ENCODE peak calls at places on chromosome 20, in six cellular contexts. O is stomach, U is uterus, Q is body of pancreas, V is vagina, H is testis. J is an unnamed sample. For H3K36me3, the result is how much of the 10 kb centered on the place peaks cover.

GRCh38 chr20:46308258-46309157 is at the start of gene CDH22:
- DNase-seq in O (peak), U (no peak), Q (peak), V (no peak), H (peak), J (no peak)

GRCh38 chr20:5090191-5090590 is 29.6 kb downstream of the PCNA start:
- DNase-seq in O (no peak), U (no peak), Q (no peak), V (no peak), H (no peak), J (no peak)

GRCh38 chr20:20237093-20237959 is 130.6 kb upstream of the INSM1 start:
- DNase-seq in O (peak), U (no peak), Q (peak), V (no peak), H (peak), J (peak)

GRCh38 chr20:20763652-20764051 is 51.2 kb upstream of the RALGAPA2 start:
- DNase-seq in O (no peak), U (no peak), Q (no peak), V (no peak), H (no peak), J (no peak)

GRCh38 chr20:48051810-48052491 is 266.7 kb upstream of the SULF2 start:
- DNase-seq in O (no peak), U (peak), Q (no peak), V (no peak), H (no peak), J (no peak)

GRCh38 chr20:34049897-34050695 is 56.4 kb downstream of the RALY start:
- DNase-seq in O (no peak), U (no peak), Q (no peak), V (no peak), H (no peak), J (no peak)

GRCh38 chr20:16158090-16158975 is 414.9 kb downstream of the KIF16B start:
- DNase-seq in O (no peak), U (no peak), Q (no peak), V (no peak), H (no peak), J (no peak)

GRCh38 chr20:23358923-23359572 is 2.9 kb upstream of the GZF1 start:
- DNase-seq in O (peak), U (no peak), Q (peak), V (no peak), H (peak), J (no peak)

DNA sequence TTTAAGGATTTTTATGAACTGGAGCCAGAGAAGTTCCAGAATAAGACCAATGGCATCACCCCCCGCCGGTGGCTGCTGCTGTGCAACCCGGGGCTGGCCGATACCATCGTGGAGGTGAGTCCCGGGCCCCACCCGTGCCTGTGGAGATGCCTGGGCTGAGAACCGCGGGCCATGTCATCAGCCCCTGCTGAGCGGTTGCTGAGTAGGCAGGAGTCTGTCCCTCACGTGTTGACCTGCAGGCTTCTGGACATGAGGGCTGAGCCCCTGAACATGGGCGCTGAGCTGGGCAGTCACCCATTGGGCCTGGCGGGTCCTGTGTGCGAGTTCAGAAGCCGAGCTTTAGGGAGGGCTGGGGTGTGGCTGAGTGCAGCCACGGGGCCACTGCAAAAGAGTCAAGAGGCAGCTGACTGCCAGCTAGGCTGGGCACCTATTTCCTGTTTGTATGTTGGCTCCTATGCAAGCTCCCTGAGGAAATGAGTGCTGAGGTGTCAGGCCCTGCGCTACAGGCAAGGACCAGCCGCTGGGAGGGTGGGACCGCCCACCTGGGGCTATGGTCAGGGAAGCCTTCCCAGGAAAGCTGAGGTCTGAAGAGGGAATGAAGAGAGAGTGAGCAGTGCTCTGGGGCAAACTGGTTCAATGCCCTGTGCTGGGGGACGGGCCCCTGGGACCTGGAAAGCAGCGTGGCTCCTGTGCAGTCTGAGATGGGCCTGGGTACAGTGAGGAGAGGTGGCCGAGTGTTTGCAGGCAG is 34.3 kb downstream of the PYGB start:
- DNase-seq in O (peak), U (peak), Q (peak), V (no peak), H (no peak), J (no peak)
- H3K27ac ChIP-seq in O (no peak), U (no peak), Q (no peak), V (no peak), H (no peak), J (peak)

GRCh38 chr20:408843-409696 is 971 bp downstream of the RBCK1 start:
- DNase-seq in O (no peak), U (no peak), Q (no peak), V (no peak), H (no peak), J (no peak)

GRCh38 chr20:409697-410559 is 1.8 kb downstream of the RBCK1 start:
- DNase-seq in O (no peak), U (no peak), Q (peak), V (no peak), H (no peak), J (no peak)

GRCh38 chr20:406200-407096 is 1.7 kb upstream of the RBCK1 start:
- DNase-seq in O (no peak), U (no peak), Q (no peak), V (no peak), H (no peak), J (no peak)

GRCh38 chr20:407953-408842 is at the start of gene RBCK1:
- DNase-seq in O (peak), U (peak), Q (peak), V (peak), H (peak), J (peak)

DNA sequence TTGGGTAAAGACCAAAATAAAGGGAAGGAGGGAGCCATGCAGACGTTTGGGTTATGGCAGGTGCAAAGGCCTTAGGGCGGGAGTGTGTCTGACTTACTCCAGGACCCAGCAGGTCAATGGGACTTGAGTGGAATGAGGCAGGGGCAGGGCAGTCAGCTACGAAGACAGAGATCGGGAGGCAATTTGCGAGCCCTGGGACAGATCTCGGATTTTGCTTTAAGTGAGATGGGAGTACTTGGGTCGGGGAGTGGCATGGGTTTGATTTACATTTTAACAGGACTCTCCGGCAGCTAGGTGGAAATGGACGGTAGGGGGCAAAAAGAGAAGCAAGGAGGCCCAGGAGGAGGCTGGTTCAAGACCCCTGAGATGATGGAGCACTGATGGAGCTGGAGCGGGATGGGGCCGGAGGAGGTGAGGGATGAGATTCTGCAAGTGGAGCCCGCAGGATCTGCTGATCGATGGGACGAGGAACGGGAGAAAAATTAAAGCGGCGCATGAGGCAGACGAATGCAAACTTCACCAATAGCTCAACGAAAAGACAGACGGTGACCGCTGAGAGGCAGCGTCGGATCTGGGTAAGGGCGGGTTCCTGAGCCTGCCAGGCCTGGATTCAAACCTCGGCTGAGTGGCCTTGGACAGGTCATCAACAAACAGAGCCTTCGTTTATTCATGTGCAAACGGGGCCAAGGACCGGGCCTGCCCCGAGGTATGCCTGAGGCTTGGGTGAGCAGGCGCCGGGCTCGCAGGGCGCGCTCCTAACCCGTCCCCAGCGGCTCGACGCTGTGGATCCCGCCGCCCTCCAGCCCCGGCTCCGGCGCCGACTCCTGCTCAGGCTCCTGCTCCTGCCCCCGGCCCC is 774 bp upstream of the RBCK1 start:
- DNase-seq in O (peak), U (peak), Q (peak), V (peak), H (peak), J (no peak)
- TF ChIP-seq POLR2A in O (no peak), U (no peak), Q (peak), V (peak), H (no peak), J (no peak)

GRCh38 chr20:32165836-32166545 is 41.6 kb downstream of the PLAGL2 start:
- DNase-seq in O (no peak), U (peak), Q (no peak), V (no peak), H (peak), J (no peak)

GRCh38 chr20:32167552-32167951 is 40.0 kb downstream of the PLAGL2 start:
- DNase-seq in O (no peak), U (no peak), Q (no peak), V (no peak), H (no peak), J (no peak)

GRCh38 chr20:32162367-32162766 is 45.2 kb downstream of the PLAGL2 start:
- DNase-seq in O (no peak), U (no peak), Q (no peak), V (no peak), H (no peak), J (no peak)

GRCh38 chr20:32163951-32164350 is 43.6 kb downstream of the PLAGL2 start:
- DNase-seq in O (no peak), U (no peak), Q (no peak), V (no peak), H (no peak), J (no peak)

GRCh38 chr20:32164984-32165735 is 42.4 kb downstream of the PLAGL2 start:
- DNase-seq in O (no peak), U (peak), Q (no peak), V (no peak), H (peak), J (no peak)
- H3K36me3 ChIP-seq in O (half or more), U (under half), Q (under half), V (under half), H (under half), J (half or more)

GRCh38 chr20:41135888-41136243 is 1.5 kb upstream of the PLCG1 start:
- DNase-seq in O (no peak), U (no peak), Q (no peak), V (no peak), H (no peak), J (no peak)
- H3K27ac ChIP-seq in O (peak), U (peak), Q (no peak), V (peak), H (no peak), J (peak)

DNA sequence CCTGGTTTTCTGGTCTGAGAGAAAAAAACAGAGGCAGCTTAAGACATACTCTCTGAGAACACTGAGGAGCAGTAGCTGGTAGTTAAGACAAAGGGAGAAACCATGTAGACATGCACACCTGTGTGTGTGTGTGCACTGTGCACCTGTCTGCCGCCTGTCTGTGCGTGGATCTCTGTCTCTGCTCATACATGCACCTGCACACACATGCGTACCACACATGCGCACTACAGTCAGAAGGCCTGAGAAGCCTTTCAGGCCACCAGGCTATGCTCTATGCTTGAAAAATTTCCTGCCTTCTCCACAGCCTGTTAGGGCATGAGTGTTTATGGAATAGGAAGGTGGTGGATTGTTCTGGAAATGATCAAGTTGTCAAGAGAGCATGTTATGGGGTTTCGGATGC is 103.5 kb downstream of the CDH4 start:
- DNase-seq in O (no peak), U (no peak), Q (no peak), V (no peak), H (no peak), J (no peak)
- TF ChIP-seq POLR2A in O (no peak), U (no peak), Q (no peak), V (no peak), H (no peak), J (no peak)

DNA sequence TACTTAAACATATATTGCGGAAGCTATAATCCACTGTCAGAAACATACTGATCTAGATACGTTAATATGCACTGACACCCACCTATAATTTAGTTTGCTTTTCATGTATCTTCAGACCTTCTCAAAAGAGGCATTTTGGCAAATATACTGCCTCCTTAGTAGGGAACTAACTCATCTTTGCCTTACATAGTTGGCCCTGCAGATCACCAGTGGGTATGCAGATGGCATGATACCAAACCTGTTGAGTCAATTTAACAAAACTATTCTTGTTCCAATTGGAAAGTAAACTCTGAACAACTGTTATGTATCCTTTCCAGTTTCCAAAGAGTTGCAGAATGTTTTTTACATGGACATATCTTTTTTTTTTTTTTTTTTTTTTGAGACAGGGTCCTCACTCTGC is 35.6 kb upstream of the TBC1D20 start:
- DNase-seq in O (no peak), U (no peak), Q (no peak), V (no peak), H (no peak), J (no peak)
- H3K36me3 ChIP-seq in O (half or more), U (under half), Q (under half), V (under half), H (under half), J (half or more)

GRCh38 chr20:57443349-57443748 is 52.2 kb downstream of the RBM38 start:
- DNase-seq in O (no peak), U (no peak), Q (no peak), V (no peak), H (no peak), J (no peak)

GRCh38 chr20:57442888-57443239 is 51.7 kb downstream of the RBM38 start:
- DNase-seq in O (peak), U (no peak), Q (peak), V (no peak), H (no peak), J (no peak)

GRCh38 chr20:57445298-57445697 is 54.1 kb downstream of the RBM38 start:
- DNase-seq in O (no peak), U (peak), Q (no peak), V (no peak), H (no peak), J (no peak)

GRCh38 chr20:57444394-57445048 is 53.3 kb downstream of the RBM38 start:
- DNase-seq in O (no peak), U (no peak), Q (no peak), V (no peak), H (no peak), J (no peak)

DNA sequence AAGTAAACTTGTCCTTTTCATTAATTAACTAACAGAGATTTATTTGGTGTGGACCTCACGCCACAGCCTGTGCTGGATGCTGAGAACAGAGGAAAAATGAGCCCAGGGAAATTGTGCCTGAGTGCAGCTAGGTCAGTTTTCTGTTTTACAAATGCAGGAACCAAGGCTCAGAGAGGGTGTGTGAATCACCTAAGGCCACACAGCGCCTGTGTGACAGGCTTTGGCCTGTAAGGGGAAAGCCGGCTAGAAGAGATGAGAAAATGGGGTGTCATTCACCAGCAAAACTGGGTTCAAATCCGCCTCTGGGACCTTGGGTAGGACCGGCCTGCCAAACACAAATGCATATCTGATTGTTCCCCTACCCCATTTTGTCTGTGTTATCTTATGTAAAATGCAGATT is 52.7 kb downstream of the RBM38 start:
- DNase-seq in O (no peak), U (no peak), Q (no peak), V (no peak), H (no peak), J (no peak)
- H3K27ac ChIP-seq in O (peak), U (peak), Q (no peak), V (no peak), H (no peak), J (peak)

GRCh38 chr20:43590392-43591303 is at the start of gene IFT52:
- DNase-seq in O (peak), U (peak), Q (peak), V (peak), H (peak), J (peak)
- TF ChIP-seq POLR2A in O (no peak), U (peak), Q (peak), V (peak), H (peak), J (no peak)

GRCh38 chr20:17676378-17676759 is 5.7 kb downstream of the RRBP1 start:
- DNase-seq in O (no peak), U (no peak), Q (no peak), V (no peak), H (no peak), J (no peak)
- H3K36me3 ChIP-seq in O (half or more), U (under half), Q (under half), V (under half), H (under half), J (under half)

GRCh38 chr20:61296629-61297019 is 44.6 kb downstream of the CDH4 start:
- DNase-seq in O (no peak), U (no peak), Q (no peak), V (no peak), H (no peak), J (no peak)

GRCh38 chr20:61299088-61299487 is 47.0 kb downstream of the CDH4 start:
- DNase-seq in O (no peak), U (no peak), Q (no peak), V (no peak), H (no peak), J (no peak)

GRCh38 chr20:61299613-61300012 is 47.6 kb downstream of the CDH4 start:
- DNase-seq in O (no peak), U (no peak), Q (no peak), V (no peak), H (no peak), J (no peak)

GRCh38 chr20:61297491-61297890 is 45.4 kb downstream of the CDH4 start:
- DNase-seq in O (no peak), U (no peak), Q (no peak), V (no peak), H (no peak), J (no peak)

DNA sequence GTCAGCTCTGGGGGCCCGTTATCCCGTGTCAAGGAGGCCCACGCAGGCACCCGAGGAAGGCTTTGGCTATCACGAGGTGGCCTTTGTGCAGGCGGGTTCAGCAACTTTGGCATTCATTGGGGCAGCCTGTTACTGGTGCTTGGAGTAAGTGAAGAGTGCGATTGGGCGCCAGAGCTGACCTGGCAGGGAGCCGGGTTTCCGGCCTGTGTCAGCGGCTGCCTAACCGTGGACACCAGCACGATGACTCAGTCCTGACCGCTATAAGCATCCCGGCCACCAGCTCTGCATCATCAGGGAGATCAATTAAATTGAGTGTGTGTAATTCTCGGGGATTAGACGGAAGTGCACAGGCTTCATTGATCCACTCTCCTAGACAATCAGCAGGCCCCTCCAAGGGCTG is 45.9 kb downstream of the CDH4 start:
- DNase-seq in O (no peak), U (no peak), Q (no peak), V (no peak), H (no peak), J (no peak)
- H3K27ac ChIP-seq in O (no peak), U (no peak), Q (no peak), V (no peak), H (no peak), J (no peak)